ENCODE peak calls at places on chromosome 4, in four cellular contexts. W is HepG2, A is K562, N is HEK293T. Z is an unnamed sample.

GRCh38 chr4:3796960-3797359 is 30.8 kb downstream of the ADRA2C start:
- DNase-seq in W (no peak), A (no peak), N (no peak), Z (no peak)

GRCh38 chr4:40292313-40292759 is 42.8 kb upstream of the CHRNA9 start:
- DNase-seq in W (no peak), A (peak), N (no peak), Z (no peak)

GRCh38 chr4:10746371-10747143 is 62.0 kb upstream of the CLNK start:
- DNase-seq in W (no peak), A (no peak), N (no peak), Z (no peak)

GRCh38 chr4:36285784-36286480 is 4.5 kb downstream of the DTHD1 start:
- DNase-seq in W (no peak), A (no peak), N (no peak), Z (no peak)

GRCh38 chr4:29805245-29805644 is 914.9 kb upstream of the PCDH7 start:
- DNase-seq in W (peak), A (no peak), N (peak), Z (peak)

GRCh38 chr4:151567056-151567455 is 158.1 kb downstream of the FHIP1A start:
- DNase-seq in W (no peak), A (no peak), N (peak), Z (no peak)

GRCh38 chr4:163404570-163404969 is 60.9 kb downstream of the NPY5R start:
- DNase-seq in W (peak), A (no peak), N (no peak), Z (no peak)

GRCh38 chr4:789571-790465 is 36.1 kb downstream of the CPLX1 start:
- DNase-seq in W (no peak), A (no peak), N (no peak), Z (no peak)

GRCh38 chr4:18689308-18689915 is 667.9 kb upstream of the LCORL start:
- DNase-seq in W (peak), A (peak), N (peak), Z (peak)

GRCh38 chr4:6217716-6218381 is 17.5 kb upstream of the JAKMIP1 start:
- DNase-seq in W (no peak), A (no peak), N (no peak), Z (no peak)

GRCh38 chr4:99723555-99724450 is 66.2 kb upstream of the C4orf54 start:
- DNase-seq in W (peak), A (peak), N (no peak), Z (no peak)

GRCh38 chr4:89158884-89159503 is 47.7 kb downstream of the TIGD2 start:
- DNase-seq in W (peak), A (peak), N (peak), Z (no peak)

GRCh38 chr4:10639664-10640063 is 44.9 kb downstream of the CLNK start:
- DNase-seq in W (no peak), A (no peak), N (no peak), Z (no peak)

GRCh38 chr4:172830295-172830764 is 338.3 kb upstream of the GALNT7 start:
- DNase-seq in W (peak), A (peak), N (peak), Z (no peak)

DNA sequence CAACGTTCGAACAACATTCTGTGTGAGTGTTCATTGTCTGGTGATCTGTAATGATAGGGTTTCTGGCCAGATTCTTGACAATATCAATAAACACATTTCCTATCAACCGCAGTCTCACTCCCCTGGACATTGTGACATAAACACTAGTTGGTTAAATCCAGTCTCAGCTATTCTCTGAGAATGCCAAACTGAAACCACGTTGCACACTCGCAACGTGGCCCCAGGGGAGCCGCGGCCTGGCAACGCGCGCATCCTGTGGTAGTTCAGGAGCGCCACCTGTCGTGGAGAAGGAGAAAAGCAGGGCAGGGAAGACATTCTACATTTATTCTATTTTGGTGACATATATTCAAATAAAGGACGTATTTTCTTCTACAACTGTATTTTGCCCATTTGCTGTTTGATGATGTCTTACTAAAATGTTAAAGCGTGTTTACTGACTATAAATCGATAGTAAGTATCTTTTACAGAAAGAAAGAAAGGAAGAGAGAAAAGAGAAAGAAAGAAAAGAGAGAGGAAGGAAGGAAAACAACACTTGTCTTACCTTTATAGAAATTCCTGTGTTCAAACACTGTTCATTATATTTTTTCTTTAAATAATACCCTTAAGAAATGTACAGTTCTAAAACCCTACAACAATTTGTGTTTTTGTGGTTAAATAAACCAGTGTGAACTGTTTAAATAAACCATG is 738.3 kb upstream of the FRG1 start:
- DNase-seq in W (peak), A (peak), N (peak), Z (peak)
- TF ChIP-seq ELF4 in W (no peak), A (no peak), N (no peak), Z (no peak)

GRCh38 chr4:16665942-16666586 is 232.4 kb downstream of the LDB2 start:
- DNase-seq in W (no peak), A (no peak), N (no peak), Z (no peak)
- TF ChIP-seq ELF4 in W (no peak), A (no peak), N (no peak), Z (no peak)

GRCh38 chr4:85430697-85431096 is 44.3 kb upstream of the ARHGAP24 start:
- DNase-seq in W (peak), A (no peak), N (no peak), Z (no peak)
- TF ChIP-seq ELF4 in W (no peak), A (no peak), N (no peak), Z (no peak)

GRCh38 chr4:102629686-102630085 is 128.5 kb downstream of the NFKB1 start:
- DNase-seq in W (no peak), A (no peak), N (no peak), Z (no peak)

GRCh38 chr4:102620697-102621497 is 119.7 kb downstream of the NFKB1 start:
- DNase-seq in W (peak), A (peak), N (peak), Z (no peak)

GRCh38 chr4:102627831-102628523 is 126.8 kb downstream of the NFKB1 start:
- DNase-seq in W (no peak), A (peak), N (no peak), Z (no peak)

GRCh38 chr4:102623622-102624021 is 122.5 kb downstream of the NFKB1 start:
- DNase-seq in W (peak), A (peak), N (peak), Z (peak)

DNA sequence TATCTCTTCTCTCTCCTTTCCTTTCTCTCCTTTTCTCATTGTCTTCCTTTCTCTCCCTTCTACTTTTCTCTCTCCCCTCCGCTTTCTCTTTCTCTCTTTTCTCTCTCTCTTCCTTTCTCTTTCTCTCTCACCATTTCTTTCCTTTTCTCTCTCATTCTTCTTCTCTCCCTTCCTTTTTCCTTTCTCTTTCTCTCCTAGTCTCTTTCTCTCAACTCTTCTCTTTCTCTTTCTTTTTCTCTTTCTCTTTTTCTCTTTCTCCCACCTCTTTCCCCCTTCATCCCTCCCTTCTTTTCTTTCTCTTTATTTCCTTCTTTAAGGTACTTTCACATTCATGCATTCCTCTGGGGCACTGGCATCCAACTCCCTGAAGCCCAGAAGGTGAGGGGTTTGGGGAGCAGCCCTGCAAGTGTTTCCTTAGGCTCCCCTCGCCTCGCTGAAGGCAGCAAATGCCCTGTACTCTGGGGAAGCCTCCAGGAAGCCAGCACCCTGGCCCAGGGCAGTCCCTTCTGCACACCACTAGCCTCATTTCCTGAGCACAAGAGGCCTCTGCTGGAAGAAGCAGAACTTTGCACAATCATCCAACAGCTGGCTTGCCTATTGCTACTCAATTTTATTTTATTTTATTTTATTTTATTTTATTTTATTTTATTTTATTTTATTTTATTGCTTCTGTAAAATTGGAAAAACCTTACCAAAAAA is 124.2 kb downstream of the NFKB1 start:
- DNase-seq in W (peak), A (no peak), N (peak), Z (peak)
- TF ChIP-seq ELF4 in W (no peak), A (no peak), N (no peak), Z (no peak)

GRCh38 chr4:188423039-188423438 is 283.8 kb downstream of the TRIML1 start:
- DNase-seq in W (no peak), A (no peak), N (no peak), Z (no peak)
- TF ChIP-seq ELF4 in W (no peak), A (no peak), N (no peak), Z (no peak)

Z was measured in WTC11.